ENCODE peak calls at places on chromosomes 5 and 9, in seven cellular contexts. One of them, this sample, is unnamed.

GRCh38 chr5:132237141-132237540 is 9.5 kb upstream of the P4HA2 start:
- DNase-seq in HL-60: no peak
- DNase-seq in endodermal cell: peak; percentile 50
- DNase-seq in body of pancreas: no peak
- DNase-seq in heart right ventricle: no peak
- DNase-seq in upper lobe of right lung: peak; percentile 35
- DNase-seq in gastrocnemius medialis: no peak
- DNase-seq in this sample: peak; percentile 12

GRCh38 chr9:78149738-78150291 is 86.1 kb upstream of the CEP78 start:
- DNase-seq in gastrocnemius medialis: no peak
- DNase-seq in upper lobe of right lung: no peak
- DNase-seq in HL-60: no peak
- DNase-seq in endodermal cell: no peak
- DNase-seq in heart right ventricle: no peak
- DNase-seq in body of pancreas: no peak
- DNase-seq in this sample: no peak

GRCh38 chr5:160054831-160055230 is 45.9 kb downstream of the TTC1 start:
- DNase-seq in gastrocnemius medialis: no peak
- DNase-seq in heart right ventricle: no peak
- DNase-seq in body of pancreas: no peak
- DNase-seq in upper lobe of right lung: no peak
- DNase-seq in endodermal cell: no peak
- DNase-seq in HL-60: no peak
- DNase-seq in this sample: no peak

GRCh38 chr5:108487951-108488350 is 106.1 kb upstream of the FBXL17 start:
- DNase-seq in gastrocnemius medialis: no peak
- DNase-seq in HL-60: no peak
- DNase-seq in endodermal cell: no peak
- DNase-seq in upper lobe of right lung: no peak
- DNase-seq in body of pancreas: no peak
- DNase-seq in heart right ventricle: no peak
- DNase-seq in this sample: no peak

GRCh38 chr5:95817430-95817829 is 5.1 kb downstream of the GLRX start:
- DNase-seq in HL-60: no peak
- DNase-seq in heart right ventricle: no peak
- DNase-seq in body of pancreas: no peak
- DNase-seq in gastrocnemius medialis: peak; percentile 56
- DNase-seq in endodermal cell: no peak
- DNase-seq in upper lobe of right lung: no peak
- DNase-seq in this sample: no peak

GRCh38 chr9:38689678-38690077 is 30.3 kb downstream of the FAM240B start:
- DNase-seq in endodermal cell: peak; percentile 89
- DNase-seq in heart right ventricle: no peak
- DNase-seq in body of pancreas: no peak
- DNase-seq in HL-60: no peak
- DNase-seq in gastrocnemius medialis: no peak
- DNase-seq in upper lobe of right lung: no peak
- DNase-seq in this sample: no peak

GRCh38 chr5:21810737-21811316 is 1042.3 kb downstream of the CDH12 start:
- DNase-seq in gastrocnemius medialis: no peak
- DNase-seq in HL-60: no peak
- DNase-seq in heart right ventricle: no peak
- DNase-seq in upper lobe of right lung: no peak
- DNase-seq in body of pancreas: no peak
- DNase-seq in endodermal cell: no peak
- DNase-seq in this sample: no peak

GRCh38 chr5:140481758-140482157 is 65.7 kb upstream of the EIF4EBP3 start:
- DNase-seq in heart right ventricle: no peak
- DNase-seq in gastrocnemius medialis: no peak
- DNase-seq in body of pancreas: no peak
- DNase-seq in upper lobe of right lung: no peak
- DNase-seq in endodermal cell: no peak
- DNase-seq in HL-60: no peak
- DNase-seq in this sample: no peak

GRCh38 chr5:76690704-76691469 is 25.0 kb upstream of the F2R start:
- DNase-seq in heart right ventricle: no peak
- DNase-seq in HL-60: no peak
- DNase-seq in endodermal cell: no peak
- DNase-seq in gastrocnemius medialis: no peak
- DNase-seq in upper lobe of right lung: no peak
- DNase-seq in body of pancreas: no peak
- DNase-seq in this sample: no peak

GRCh38 chr5:91170266-91170665 is 212.9 kb downstream of the ARRDC3 start:
- DNase-seq in endodermal cell: no peak
- DNase-seq in gastrocnemius medialis: no peak
- DNase-seq in body of pancreas: no peak
- DNase-seq in HL-60: no peak
- DNase-seq in upper lobe of right lung: no peak
- DNase-seq in heart right ventricle: no peak
- DNase-seq in this sample: no peak

GRCh38 chr5:147601652-147602051 is 91.8 kb upstream of the DPYSL3 start:
- DNase-seq in gastrocnemius medialis: no peak
- DNase-seq in endodermal cell: no peak
- DNase-seq in upper lobe of right lung: no peak
- DNase-seq in HL-60: no peak
- DNase-seq in body of pancreas: no peak
- DNase-seq in heart right ventricle: no peak
- DNase-seq in this sample: no peak

GRCh38 chr9:127522727-127523126 is 71.4 kb downstream of the LRSAM1 start:
- DNase-seq in endodermal cell: no peak
- DNase-seq in body of pancreas: no peak
- DNase-seq in HL-60: no peak
- DNase-seq in upper lobe of right lung: no peak
- DNase-seq in gastrocnemius medialis: no peak
- DNase-seq in heart right ventricle: no peak
- DNase-seq in this sample: no peak

GRCh38 chr9:129102791-129103594 is 7.6 kb downstream of the CRAT start:
- DNase-seq in body of pancreas: peak; percentile 72
- DNase-seq in gastrocnemius medialis: peak; percentile 46
- DNase-seq in upper lobe of right lung: no peak
- DNase-seq in HL-60: peak; percentile 63
- DNase-seq in endodermal cell: peak; percentile 90
- DNase-seq in heart right ventricle: no peak
- DNase-seq in this sample: no peak

GRCh38 chr5:88984040-88984439 is 101.1 kb upstream of the MEF2C start:
- DNase-seq in endodermal cell: no peak
- DNase-seq in body of pancreas: no peak
- DNase-seq in HL-60: no peak
- DNase-seq in upper lobe of right lung: no peak
- DNase-seq in heart right ventricle: no peak
- DNase-seq in gastrocnemius medialis: no peak
- DNase-seq in this sample: no peak

GRCh38 chr5:26700759-26701384 is 337.5 kb downstream of the CDH9 start:
- DNase-seq in HL-60: peak; percentile 50
- DNase-seq in endodermal cell: peak; percentile 82
- DNase-seq in gastrocnemius medialis: no peak
- DNase-seq in body of pancreas: no peak
- DNase-seq in heart right ventricle: no peak
- DNase-seq in upper lobe of right lung: no peak
- DNase-seq in this sample: no peak

GRCh38 chr9:130938184-130938651 is 829 bp downstream of the FIBCD1 start:
- DNase-seq in endodermal cell: no peak
- DNase-seq in body of pancreas: no peak
- DNase-seq in gastrocnemius medialis: no peak
- DNase-seq in HL-60: no peak
- DNase-seq in upper lobe of right lung: no peak
- DNase-seq in heart right ventricle: no peak
- DNase-seq in this sample: no peak

GRCh38 chr9:130939405-130939941 is 426 bp upstream of the FIBCD1 start:
- DNase-seq in endodermal cell: no peak
- DNase-seq in body of pancreas: no peak
- DNase-seq in heart right ventricle: no peak
- DNase-seq in HL-60: no peak
- DNase-seq in gastrocnemius medialis: no peak
- DNase-seq in upper lobe of right lung: no peak
- DNase-seq in this sample: no peak

GRCh38 chr9:130940693-130941576 is 1.9 kb upstream of the FIBCD1 start:
- DNase-seq in gastrocnemius medialis: peak; percentile 28
- DNase-seq in endodermal cell: peak; percentile 99
- DNase-seq in body of pancreas: peak; percentile 88
- DNase-seq in heart right ventricle: peak; percentile 73
- DNase-seq in HL-60: peak; percentile 63
- DNase-seq in upper lobe of right lung: peak; percentile 90
- DNase-seq in this sample: peak; percentile 78

GRCh38 chr9:130938652-130939404 is at the start of gene FIBCD1:
- DNase-seq in endodermal cell: peak; percentile 86
- DNase-seq in gastrocnemius medialis: no peak
- DNase-seq in body of pancreas: no peak
- DNase-seq in upper lobe of right lung: no peak
- DNase-seq in heart right ventricle: no peak
- DNase-seq in HL-60: peak; percentile 36
- DNase-seq in this sample: no peak

GRCh38 chr9:130940023-130940549 is 1.0 kb upstream of the FIBCD1 start:
- DNase-seq in body of pancreas: no peak
- DNase-seq in heart right ventricle: no peak
- DNase-seq in upper lobe of right lung: no peak
- DNase-seq in gastrocnemius medialis: no peak
- DNase-seq in HL-60: no peak
- DNase-seq in endodermal cell: peak; percentile 76
- DNase-seq in this sample: no peak
- H3K27me3 ChIP-seq in body of pancreas: peaks cover 45% of the 10 kb centered on the region
- H3K27me3 ChIP-seq in heart right ventricle: peaks cover 36% of the 10 kb centered on the region
- H3K27me3 ChIP-seq in upper lobe of right lung: peaks cover 75% of the 10 kb centered on the region
- H3K27me3 ChIP-seq in gastrocnemius medialis: peaks cover 79% of the 10 kb centered on the region
- H3K27me3 ChIP-seq in HL-60: peaks cover 29% of the 10 kb centered on the region
- H3K27me3 ChIP-seq in endodermal cell: peaks cover 63% of the 10 kb centered on the region
- H3K27me3 ChIP-seq in this sample: peaks cover 44% of the 10 kb centered on the region

DNA sequence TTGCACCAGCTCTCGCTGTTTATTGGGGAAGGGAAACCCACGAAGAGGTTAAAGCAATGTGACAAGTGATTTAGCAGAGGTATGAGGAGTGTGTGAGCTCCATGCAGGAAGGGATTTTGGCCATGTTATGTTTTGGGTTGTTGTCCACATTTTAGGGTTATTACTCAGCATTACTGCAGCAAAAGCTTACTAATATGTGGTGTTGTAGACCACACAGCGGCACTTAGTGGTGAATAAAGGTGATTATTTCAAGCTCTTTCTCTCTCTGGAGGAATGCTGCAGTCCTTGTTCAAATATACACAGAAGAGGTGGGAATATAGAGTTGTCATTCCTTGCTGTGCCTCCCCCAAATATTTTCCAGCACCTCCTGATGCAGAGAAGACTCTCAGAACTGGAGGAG is 29.7 kb upstream of the AKNA start:
- DNase-seq in endodermal cell: no peak
- DNase-seq in HL-60: no peak
- DNase-seq in body of pancreas: no peak
- DNase-seq in gastrocnemius medialis: no peak
- DNase-seq in upper lobe of right lung: no peak
- DNase-seq in heart right ventricle: no peak
- DNase-seq in this sample: no peak
- TF ChIP-seq CTCF in endodermal cell: no peak
- TF ChIP-seq CTCF in HL-60: no peak
- TF ChIP-seq CTCF in body of pancreas: no peak
- TF ChIP-seq CTCF in gastrocnemius medialis: no peak
- TF ChIP-seq CTCF in upper lobe of right lung: no peak
- TF ChIP-seq CTCF in heart right ventricle: no peak
- TF ChIP-seq CTCF in this sample: no peak

DNA sequence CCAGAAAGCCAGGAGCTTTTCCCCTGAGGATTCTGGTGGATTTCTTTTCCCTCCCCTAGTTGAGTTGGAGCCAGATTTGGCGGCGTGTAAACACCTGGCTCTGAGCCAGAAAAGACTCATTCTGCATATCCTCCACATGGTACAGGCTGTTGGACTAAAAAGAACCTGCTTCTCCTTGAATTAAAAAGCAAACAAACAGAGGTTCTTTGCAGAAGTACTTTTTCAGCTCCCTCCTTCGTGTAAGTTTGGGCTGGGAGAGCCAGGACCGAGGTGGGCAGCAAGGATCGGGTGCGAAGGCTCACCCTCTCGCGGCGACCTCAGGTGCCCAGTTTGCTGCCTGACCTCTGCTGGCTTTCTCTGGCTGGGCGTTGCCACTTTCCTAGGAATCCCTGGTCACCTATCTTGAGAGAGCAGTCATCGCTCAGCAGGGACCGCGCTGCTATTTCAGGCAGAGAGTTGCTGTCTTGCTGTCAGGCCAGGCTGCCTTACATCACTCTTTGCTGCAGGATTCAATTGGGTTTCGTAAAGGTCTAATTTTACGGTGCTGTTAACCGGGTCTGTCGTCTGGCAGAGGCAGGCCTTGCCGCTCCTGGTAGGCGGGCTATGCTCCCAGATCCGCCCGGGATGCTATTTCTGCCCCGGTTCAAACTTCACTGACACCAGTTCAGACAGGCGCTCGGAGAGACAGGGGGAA is 3.2 kb downstream of the PAPPA start:
- DNase-seq in upper lobe of right lung: peak; percentile 66
- DNase-seq in heart right ventricle: peak; percentile 63
- DNase-seq in gastrocnemius medialis: peak; percentile 57
- DNase-seq in body of pancreas: peak; percentile 47
- DNase-seq in HL-60: no peak
- DNase-seq in endodermal cell: peak; percentile 90
- DNase-seq in this sample: peak; percentile 55
- H3K27me3 ChIP-seq in upper lobe of right lung: peaks cover 15% of the 10 kb centered on the region
- H3K27me3 ChIP-seq in heart right ventricle: no peaks in the 10 kb centered on the region
- H3K27me3 ChIP-seq in gastrocnemius medialis: peaks cover 17% of the 10 kb centered on the region
- H3K27me3 ChIP-seq in body of pancreas: peaks cover 13% of the 10 kb centered on the region
- H3K27me3 ChIP-seq in HL-60: peaks cover 30% of the 10 kb centered on the region
- H3K27me3 ChIP-seq in endodermal cell: peaks cover 97% of the 10 kb centered on the region
- H3K27me3 ChIP-seq in this sample: peaks cover 82% of the 10 kb centered on the region

GRCh38 chr9:136502940-136503550 is 20.2 kb upstream of the SEC16A start:
- DNase-seq in body of pancreas: no peak
- DNase-seq in upper lobe of right lung: no peak
- DNase-seq in HL-60: no peak
- DNase-seq in heart right ventricle: no peak
- DNase-seq in gastrocnemius medialis: no peak
- DNase-seq in endodermal cell: no peak
- DNase-seq in this sample: no peak
- TF ChIP-seq CTCF in body of pancreas: no peak
- TF ChIP-seq CTCF in upper lobe of right lung: peak; percentile 6
- TF ChIP-seq CTCF in HL-60: no peak
- TF ChIP-seq CTCF in heart right ventricle: no peak
- TF ChIP-seq CTCF in gastrocnemius medialis: no peak
- TF ChIP-seq CTCF in endodermal cell: peak; percentile 40
- TF ChIP-seq CTCF in this sample: no peak

GRCh38 chr9:73093016-73093739 is 58.5 kb upstream of the ANXA1 start:
- DNase-seq in endodermal cell: no peak
- DNase-seq in heart right ventricle: no peak
- DNase-seq in upper lobe of right lung: no peak
- DNase-seq in HL-60: no peak
- DNase-seq in body of pancreas: no peak
- DNase-seq in gastrocnemius medialis: no peak
- DNase-seq in this sample: no peak
- H3K27me3 ChIP-seq in endodermal cell: no peaks in the 10 kb centered on the region
- H3K27me3 ChIP-seq in heart right ventricle: no peaks in the 10 kb centered on the region
- H3K27me3 ChIP-seq in upper lobe of right lung: no peaks in the 10 kb centered on the region
- H3K27me3 ChIP-seq in HL-60: no peaks in the 10 kb centered on the region
- H3K27me3 ChIP-seq in body of pancreas: no peaks in the 10 kb centered on the region
- H3K27me3 ChIP-seq in gastrocnemius medialis: no peaks in the 10 kb centered on the region
- H3K27me3 ChIP-seq in this sample: no peaks in the 10 kb centered on the region

This sample was measured in left lung.